ENCODE peak calls at places on chromosomes 2 and 18, in four cellular contexts. One of them, this sample, is unnamed.

GRCh38 chr18:59057969-59058368 is 81.7 kb upstream of the SEC11C start:
- DNase-seq in H1: no peak
- DNase-seq in mesenchymal stem cell: no peak
- DNase-seq in H9: no peak
- DNase-seq in this sample: no peak

GRCh38 chr18:63980896-63981454 is 11.1 kb downstream of the SERPINB8 start:
- DNase-seq in H1: no peak
- DNase-seq in mesenchymal stem cell: no peak
- DNase-seq in H9: no peak
- DNase-seq in this sample: no peak

GRCh38 chr2:8672940-8673339 is 8.9 kb upstream of the ID2 start:
- DNase-seq in H1: no peak
- DNase-seq in mesenchymal stem cell: no peak
- DNase-seq in H9: peak
- DNase-seq in this sample: no peak

GRCh38 chr2:172280820-172281454 is 146.4 kb upstream of the ITGA6 start:
- DNase-seq in H1: no peak
- DNase-seq in mesenchymal stem cell: no peak
- DNase-seq in H9: no peak
- DNase-seq in this sample: peak

GRCh38 chr18:6960656-6961055 is 156.9 kb downstream of the LAMA1 start:
- DNase-seq in H1: no peak
- DNase-seq in mesenchymal stem cell: peak
- DNase-seq in H9: no peak
- DNase-seq in this sample: peak

GRCh38 chr2:179974743-179975142 is 32.4 kb downstream of the CWC22 start:
- DNase-seq in H1: no peak
- DNase-seq in mesenchymal stem cell: no peak
- DNase-seq in H9: no peak
- DNase-seq in this sample: peak

GRCh38 chr2:74373189-74373588 is 6.9 kb downstream of the DCTN1 start:
- DNase-seq in H1: no peak
- DNase-seq in mesenchymal stem cell: peak
- DNase-seq in H9: peak
- DNase-seq in this sample: no peak

GRCh38 chr2:6535572-6535971 is 330.1 kb downstream of the CMPK2 start:
- DNase-seq in H1: no peak
- DNase-seq in mesenchymal stem cell: no peak
- DNase-seq in H9: peak
- DNase-seq in this sample: no peak

GRCh38 chr2:23685201-23685600 is 241.7 kb downstream of the ATAD2B start:
- DNase-seq in H1: no peak
- DNase-seq in mesenchymal stem cell: no peak
- DNase-seq in H9: no peak
- DNase-seq in this sample: no peak

GRCh38 chr18:2797951-2798350 is 48.9 kb upstream of the EMILIN2 start:
- DNase-seq in H1: no peak
- DNase-seq in mesenchymal stem cell: no peak
- DNase-seq in H9: no peak
- DNase-seq in this sample: no peak

GRCh38 chr2:177923323-177923722 is 149.3 kb downstream of the PDE11A start:
- DNase-seq in H1: no peak
- DNase-seq in mesenchymal stem cell: no peak
- DNase-seq in H9: no peak
- DNase-seq in this sample: no peak

DNA sequence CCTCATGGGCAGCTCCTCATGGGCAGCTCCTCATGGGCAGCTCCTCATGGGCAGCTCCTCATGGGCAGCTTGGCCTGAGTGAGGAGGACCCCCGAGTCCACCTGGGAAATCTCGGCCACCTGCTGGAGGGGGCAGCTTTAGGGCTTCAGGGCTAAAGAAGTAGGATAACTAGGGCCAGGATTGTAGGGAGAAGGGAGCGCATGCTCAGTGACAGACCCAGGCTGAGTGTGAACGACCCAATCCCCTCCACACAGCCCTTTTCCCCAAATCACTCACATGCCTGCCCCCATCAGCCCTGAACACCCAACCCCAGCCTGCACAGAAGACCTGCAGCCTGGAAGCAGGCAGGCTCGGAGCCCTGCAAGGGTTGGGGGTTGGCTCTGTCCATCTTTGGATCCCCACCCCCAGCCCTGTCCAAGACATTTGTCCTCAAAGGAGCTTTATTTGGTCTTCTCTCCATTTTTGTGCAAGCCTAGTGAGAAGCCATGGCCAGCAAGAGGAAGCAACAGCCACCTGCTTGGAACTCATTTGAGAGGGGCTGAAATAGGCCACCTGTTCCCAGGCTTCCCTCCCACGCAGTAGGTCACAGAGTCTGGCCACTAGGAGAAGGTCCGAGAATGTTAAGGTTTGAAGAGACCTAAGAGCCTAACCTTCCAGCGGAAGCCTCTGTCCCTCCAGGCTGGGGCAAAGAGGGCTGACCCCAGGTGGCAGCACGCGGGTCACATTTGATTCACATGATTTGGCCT is 249.9 kb downstream of the TNS1 start:
- DNase-seq in H1: no peak
- DNase-seq in mesenchymal stem cell: no peak
- DNase-seq in H9: no peak
- DNase-seq in this sample: no peak
- H2BK12ac ChIP-seq in H1: no peak
- H2BK12ac ChIP-seq in mesenchymal stem cell: no peak
- H2BK12ac ChIP-seq in H9: no peak
- H2BK12ac ChIP-seq in this sample: no peak

DNA sequence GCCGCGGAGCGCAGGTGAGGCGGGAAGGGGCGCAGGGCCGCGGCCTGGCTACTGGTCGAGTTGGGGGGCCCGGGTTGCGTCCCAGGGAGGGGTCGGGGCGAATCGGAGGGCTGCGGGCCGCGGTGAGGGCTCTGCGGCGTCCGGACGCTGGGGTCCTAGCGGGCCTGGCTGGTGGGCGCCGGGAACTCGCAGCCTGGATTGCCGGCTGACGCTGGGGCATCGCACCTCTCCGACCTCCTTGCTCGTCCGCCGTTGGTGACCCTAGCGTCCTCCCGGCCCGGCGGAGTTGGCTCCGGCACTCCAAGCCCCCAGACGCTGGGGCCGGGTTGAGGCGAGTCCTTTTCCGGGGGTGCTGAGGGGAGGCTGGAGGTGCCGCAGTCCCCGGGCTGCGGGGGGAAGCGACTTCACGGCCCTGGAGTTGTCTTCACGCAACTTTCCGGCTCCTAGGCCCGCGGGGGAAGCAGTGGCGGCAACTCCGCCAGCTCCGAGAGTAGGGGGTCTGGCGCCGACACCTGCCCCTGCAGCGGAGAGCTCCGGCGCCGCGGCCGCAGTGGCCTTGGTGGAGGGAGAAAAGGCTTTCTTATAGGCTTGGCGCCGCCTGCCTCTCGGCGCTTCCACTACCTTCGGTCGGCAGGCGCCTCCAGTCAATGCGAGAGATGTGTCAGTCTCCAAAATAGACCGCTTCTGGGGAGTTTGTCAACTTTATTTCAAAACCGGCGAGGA is 70.3 kb downstream of the HAUS1 start:
- DNase-seq in H1: peak
- DNase-seq in mesenchymal stem cell: peak
- DNase-seq in H9: peak
- DNase-seq in this sample: peak
- H2BK12ac ChIP-seq in H1: no peak
- H2BK12ac ChIP-seq in mesenchymal stem cell: no peak
- H2BK12ac ChIP-seq in H9: no peak
- H2BK12ac ChIP-seq in this sample: no peak

DNA sequence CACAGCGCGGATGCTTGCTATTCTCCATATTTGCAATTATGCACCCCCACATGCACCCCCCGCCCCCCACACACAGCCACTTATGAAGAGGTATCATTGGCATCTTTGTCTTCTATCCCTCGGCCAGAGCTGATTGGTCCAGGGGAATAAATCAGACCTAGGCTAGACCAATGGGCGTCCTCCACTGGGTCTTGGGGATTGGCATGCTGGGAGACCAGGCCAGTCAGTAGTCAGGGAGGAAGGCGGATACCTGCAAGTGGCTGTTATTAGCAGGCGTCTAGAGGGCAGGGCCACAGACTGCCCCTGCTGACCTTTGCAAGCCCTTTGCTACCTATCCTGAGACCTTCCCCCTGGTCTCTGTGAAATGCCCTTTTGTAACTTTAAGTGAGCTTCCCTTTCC is 30.0 kb downstream of the ATOH8 start:
- DNase-seq in H1: no peak
- DNase-seq in mesenchymal stem cell: no peak
- DNase-seq in H9: no peak
- DNase-seq in this sample: no peak
- H2BK12ac ChIP-seq in H1: no peak
- H2BK12ac ChIP-seq in mesenchymal stem cell: no peak
- H2BK12ac ChIP-seq in H9: no peak
- H2BK12ac ChIP-seq in this sample: no peak

DNA sequence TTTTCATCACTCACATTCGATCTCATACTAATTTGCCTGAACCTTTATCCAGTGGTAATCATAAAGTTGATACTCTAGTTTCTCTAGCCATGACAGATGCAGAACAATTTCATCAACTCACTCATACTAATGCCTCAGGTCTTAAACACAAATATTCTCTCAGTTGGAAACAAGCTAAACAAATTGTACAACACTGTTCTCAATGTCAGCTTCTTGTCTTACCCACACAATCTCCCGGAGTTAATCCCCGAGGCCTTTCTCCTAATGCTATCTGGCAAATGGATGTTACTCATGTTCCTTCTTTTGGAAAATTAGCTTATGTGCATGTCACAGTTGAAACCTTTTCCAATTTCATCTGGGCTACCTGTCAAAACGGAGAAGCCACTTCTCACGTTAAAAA is 11.5 kb upstream of the CNOT11 start:
- DNase-seq in H1: no peak
- DNase-seq in mesenchymal stem cell: no peak
- DNase-seq in H9: no peak
- DNase-seq in this sample: peak
- H2BK12ac ChIP-seq in H1: no peak
- H2BK12ac ChIP-seq in mesenchymal stem cell: no peak
- H2BK12ac ChIP-seq in H9: no peak
- H2BK12ac ChIP-seq in this sample: no peak

GRCh38 chr2:96116879-96117533 is 635 bp upstream of the ADRA2B start:
- DNase-seq in H1: no peak
- DNase-seq in mesenchymal stem cell: peak
- DNase-seq in H9: peak
- DNase-seq in this sample: peak

GRCh38 chr2:96116424-96116878 is at the start of gene ADRA2B:
- DNase-seq in H1: peak
- DNase-seq in mesenchymal stem cell: peak
- DNase-seq in H9: peak
- DNase-seq in this sample: peak

GRCh38 chr2:96114903-96115581 is 1.3 kb downstream of the ADRA2B start:
- DNase-seq in H1: no peak
- DNase-seq in mesenchymal stem cell: no peak
- DNase-seq in H9: no peak
- DNase-seq in this sample: no peak

GRCh38 chr2:96114546-96114902 is 1.8 kb downstream of the ADRA2B start:
- DNase-seq in H1: no peak
- DNase-seq in mesenchymal stem cell: no peak
- DNase-seq in H9: no peak
- DNase-seq in this sample: no peak

DNA sequence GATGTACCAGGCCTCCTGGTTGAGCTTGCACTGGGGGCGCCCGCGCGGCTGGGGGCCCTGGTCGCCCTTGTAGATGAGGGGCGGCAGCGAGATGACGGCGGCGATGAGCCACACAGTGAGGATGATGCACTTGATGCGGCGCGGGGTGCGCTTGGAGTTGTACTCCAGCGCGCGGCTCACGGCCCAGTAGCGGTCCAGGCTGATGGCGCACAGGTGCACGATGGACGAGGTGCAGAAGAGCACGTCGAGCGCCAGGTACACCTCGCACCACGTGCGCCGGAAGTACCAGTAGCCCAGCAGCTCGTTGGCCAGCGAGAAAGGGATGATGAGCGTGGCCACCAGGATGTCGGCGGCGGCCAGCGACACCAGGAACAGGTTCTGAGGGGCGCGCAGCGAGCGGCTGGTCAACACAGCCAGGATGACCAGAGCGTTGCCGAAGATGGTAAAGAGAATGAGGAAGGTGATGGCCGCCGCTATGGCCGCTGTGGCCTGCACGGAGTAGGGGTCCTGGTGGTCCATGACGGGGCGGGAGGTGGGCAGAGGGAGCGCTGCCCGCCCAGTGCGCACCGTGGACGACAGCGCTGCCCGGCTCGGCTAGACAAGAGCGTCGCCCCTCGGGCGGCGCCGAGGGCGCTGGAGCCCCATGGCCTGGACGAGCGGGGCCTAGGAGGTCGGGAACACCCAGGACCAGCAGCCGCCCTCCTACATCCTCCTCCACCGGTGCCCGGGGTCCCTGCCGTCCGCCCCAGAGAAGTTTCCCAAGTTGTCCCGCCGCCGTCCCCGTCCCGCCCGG is 544 bp downstream of the ADRA2B start:
- DNase-seq in H1: no peak
- DNase-seq in mesenchymal stem cell: no peak
- DNase-seq in H9: no peak
- DNase-seq in this sample: no peak
- H2BK12ac ChIP-seq in H1: peak
- H2BK12ac ChIP-seq in mesenchymal stem cell: no peak
- H2BK12ac ChIP-seq in H9: no peak
- H2BK12ac ChIP-seq in this sample: no peak

DNA sequence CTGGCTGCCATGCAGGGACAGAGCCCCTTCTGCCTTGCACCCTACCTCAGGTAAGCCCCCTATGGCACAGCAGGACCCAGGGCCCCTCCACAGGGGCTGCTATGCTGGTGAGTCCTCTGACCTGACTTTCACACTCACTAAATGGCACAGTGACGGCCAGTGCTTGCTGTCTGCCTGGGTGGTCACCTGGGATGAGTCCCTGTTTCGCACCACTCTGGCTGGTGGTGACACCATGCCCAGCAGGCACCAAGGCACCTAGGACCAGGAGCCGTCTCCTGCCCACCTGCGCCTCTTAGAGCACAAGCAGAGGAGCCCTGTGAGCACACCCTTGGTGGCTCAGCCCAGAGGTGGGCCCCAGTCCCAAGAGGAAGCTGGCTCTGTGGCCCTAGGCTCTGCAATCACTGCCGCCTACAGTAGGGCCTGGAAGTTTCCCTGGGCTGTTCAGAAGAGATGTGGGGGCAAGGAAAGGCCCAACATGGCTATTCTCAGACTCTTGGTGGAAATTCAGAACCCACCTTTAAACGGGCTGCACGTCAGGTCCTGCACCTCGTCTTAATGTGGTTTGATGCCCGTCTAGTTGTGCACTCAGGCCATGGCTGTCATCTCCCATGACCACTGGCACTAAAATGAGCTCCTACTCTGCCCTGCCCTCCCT is 96.0 kb downstream of the PLB1 start:
- DNase-seq in H1: no peak
- DNase-seq in mesenchymal stem cell: no peak
- DNase-seq in H9: no peak
- DNase-seq in this sample: no peak
- H2BK12ac ChIP-seq in H1: no peak
- H2BK12ac ChIP-seq in mesenchymal stem cell: no peak
- H2BK12ac ChIP-seq in H9: no peak
- H2BK12ac ChIP-seq in this sample: no peak